ENCODE peak calls at places on chromosomes 3 and 15, in five cellular contexts. Z is choroid plexus epithelial cell; Q is CD8-positive, alpha-beta memory T cell; B is adrenal gland; E is thoracic aorta. M is an unnamed sample.

GRCh38 chr3:116129187-116129945 is 315.9 kb downstream of the LSAMP start:
- DNase-seq in Q (no peak), B (no peak), E (no peak), Z (no peak), M (no peak)

GRCh38 chr3:37992271-37993066 is 1.9 kb downstream of the VILL start:
- DNase-seq in Z (no peak), B (no peak), E (no peak), Q (no peak), M (peak)

GRCh38 chr3:39273119-39273518 is 6.7 kb downstream of the CX3CR1 start:
- DNase-seq in Q (no peak), B (no peak), Z (no peak), E (no peak), M (no peak)

GRCh38 chr15:27855137-27855536 is 244.0 kb downstream of the OCA2 start:
- DNase-seq in Z (no peak), Q (no peak), B (no peak), E (no peak), M (no peak)

GRCh38 chr3:76998555-76998954 is 41.3 kb upstream of the ROBO2 start:
- DNase-seq in Z (no peak), Q (no peak), B (no peak), E (no peak), M (peak)

GRCh38 chr15:83843511-83843910 is 189.6 kb downstream of the ADAMTSL3 start:
- DNase-seq in E (no peak), B (no peak), Q (no peak), Z (peak), M (peak)

GRCh38 chr3:169659096-169659521 is 4.4 kb downstream of the MECOM start:
- DNase-seq in E (no peak), Z (no peak), B (no peak), Q (no peak), M (no peak)

GRCh38 chr3:63141-63845 is 133.3 kb upstream of the CHL1 start:
- DNase-seq in Z (no peak), B (no peak), Q (no peak), E (no peak), M (peak)

GRCh38 chr3:24523988-24524727 is 29.5 kb upstream of the THRB start:
- DNase-seq in E (no peak), Z (no peak), Q (no peak), B (no peak), M (peak)

GRCh38 chr3:27160779-27161287 is 208.3 kb downstream of the NEK10 start:
- DNase-seq in E (no peak), Z (no peak), Q (no peak), B (no peak), M (no peak)

GRCh38 chr3:114792159-114792918 is 354.7 kb downstream of the ZBTB20 start:
- DNase-seq in B (no peak), Q (no peak), Z (no peak), E (no peak), M (no peak)

GRCh38 chr3:42148982-42149432 is 57.9 kb downstream of the TRAK1 start:
- DNase-seq in E (peak), B (peak), Z (peak), Q (no peak), M (peak)

GRCh38 chr3:46695177-46695961 is 1.9 kb upstream of the ALS2CL start:
- DNase-seq in B (peak), Z (no peak), Q (no peak), E (no peak), M (peak)

GRCh38 chr3:123808812-123809211 is 75.3 kb downstream of the MYLK start:
- DNase-seq in B (no peak), Z (no peak), E (no peak), Q (no peak), M (no peak)

GRCh38 chr3:125585595-125586223 is 9.6 kb downstream of the OSBPL11 start:
- DNase-seq in Z (peak), Q (peak), E (no peak), B (peak), M (peak)

GRCh38 chr3:197336348-197336747 is 37.9 kb upstream of the DLG1 start:
- DNase-seq in Z (no peak), E (no peak), Q (no peak), B (no peak), M (no peak)

GRCh38 chr15:54636147-54636546 is 560.6 kb downstream of the RSL24D1 start:
- DNase-seq in B (no peak), Q (no peak), Z (no peak), E (no peak), M (no peak)

GRCh38 chr3:48877671-48878070 is 21.0 kb downstream of the SLC25A20 start:
- DNase-seq in B (no peak), Z (no peak), Q (no peak), E (no peak), M (peak)

GRCh38 chr3:5057857-5058324 is 64.2 kb upstream of the ARL8B start:
- DNase-seq in B (peak), E (peak), Q (peak), Z (peak), M (peak)

GRCh38 chr3:36653095-36653494 is 111.3 kb downstream of the DCLK3 start:
- DNase-seq in Q (no peak), B (no peak), Z (peak), E (no peak), M (peak)

DNA sequence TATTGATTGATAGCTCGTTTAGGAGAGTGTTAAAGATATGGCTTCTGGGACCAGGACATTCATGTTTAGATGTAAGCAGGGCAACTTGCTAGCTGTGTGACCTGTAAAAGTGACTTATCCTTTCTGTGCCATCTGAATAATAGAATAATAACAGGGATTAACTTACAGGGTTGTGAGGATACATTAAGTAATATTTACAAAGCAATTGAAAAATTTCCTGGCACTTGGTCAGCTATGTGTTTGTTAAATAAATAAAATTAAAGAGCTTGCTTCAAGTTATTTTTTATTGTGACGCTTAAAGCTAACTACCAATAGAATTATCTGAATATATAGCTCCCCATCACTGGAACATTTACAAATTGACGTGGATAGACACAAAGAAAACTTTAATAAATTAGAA is 287.9 kb upstream of the CDIN1 start:
- DNase-seq in Z (no peak), B (no peak), E (no peak), Q (no peak), M (no peak)
- H3K4me3 ChIP-seq in Z (no peak), B (no peak), E (no peak), Q (no peak), M (no peak)

GRCh38 chr3:78979083-78979482 is 788.7 kb downstream of the ROBO1 start:
- DNase-seq in Q (no peak), B (no peak), E (no peak), Z (no peak), M (no peak)
- H3K4me3 ChIP-seq in Q (no peak), B (no peak), E (no peak), Z (no peak), M (no peak)

DNA sequence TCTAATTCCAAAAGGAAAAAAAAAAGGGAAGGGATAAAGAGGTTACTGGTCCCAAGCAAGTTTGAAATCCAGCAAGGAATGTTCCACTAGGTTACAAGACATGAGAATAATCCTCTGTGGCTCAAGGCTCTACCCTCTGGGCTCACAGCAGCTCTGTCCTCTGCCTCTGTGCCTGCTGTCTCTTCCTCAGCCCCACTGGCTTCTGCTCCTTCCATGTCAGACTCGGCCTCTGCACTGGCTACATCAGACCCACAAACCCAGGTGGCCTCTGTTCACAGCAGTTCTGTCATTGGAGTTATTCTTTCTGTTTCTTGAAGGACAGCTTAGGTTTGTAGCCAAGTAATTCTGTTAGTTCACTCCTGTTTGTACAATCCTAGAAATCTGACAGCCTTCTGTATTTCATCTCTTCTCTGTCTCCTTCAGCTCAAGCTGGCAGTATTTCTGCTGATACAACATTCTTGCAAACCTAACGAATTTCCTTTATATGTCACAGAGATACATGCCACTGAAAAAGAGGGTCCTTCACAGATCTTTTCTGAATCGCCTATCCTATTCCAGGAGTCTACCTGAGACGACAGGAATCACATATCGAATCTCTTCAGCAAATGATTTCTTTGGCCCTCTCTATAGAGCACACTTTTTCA is 227.8 kb upstream of the PLSCR5 start:
- DNase-seq in Q (no peak), Z (no peak), B (no peak), E (no peak), M (no peak)
- H3K4me3 ChIP-seq in Q (no peak), Z (no peak), B (no peak), E (no peak), M (no peak)

DNA sequence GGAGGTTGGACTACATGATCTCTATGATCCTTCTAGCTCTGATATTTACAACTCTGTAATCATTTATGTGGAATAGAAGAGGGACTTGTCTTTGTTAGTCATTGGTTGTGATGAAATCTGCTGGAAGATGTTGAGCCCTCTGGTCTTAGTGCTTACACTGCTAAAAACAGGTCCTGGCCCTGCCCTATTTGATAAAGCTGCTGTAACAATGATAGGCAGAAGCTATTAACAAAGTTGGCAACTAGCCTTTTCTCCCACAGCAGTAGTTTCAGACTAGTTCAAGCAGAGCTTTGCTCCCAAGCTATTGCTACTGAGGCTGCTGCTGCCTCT is 139.9 kb downstream of the RBPMS2 start:
- DNase-seq in B (peak), Q (no peak), E (no peak), Z (peak), M (peak)
- H3K4me3 ChIP-seq in B (no peak), Q (no peak), E (no peak), Z (no peak), M (no peak)

GRCh38 chr3:179147571-179148445 is at the start of gene PIK3CA:
- DNase-seq in B (peak), Z (peak), E (peak), Q (peak), M (peak)

GRCh38 chr3:179148446-179149238 is 485 bp downstream of the PIK3CA start:
- DNase-seq in Q (peak), B (peak), E (peak), Z (peak), M (peak)

GRCh38 chr3:179151474-179151873 is 3.3 kb downstream of the PIK3CA start:
- DNase-seq in Q (no peak), E (no peak), Z (no peak), B (no peak), M (no peak)

GRCh38 chr3:179149239-179149887 is 1.2 kb downstream of the PIK3CA start:
- DNase-seq in Q (peak), E (no peak), Z (peak), B (peak), M (peak)

DNA sequence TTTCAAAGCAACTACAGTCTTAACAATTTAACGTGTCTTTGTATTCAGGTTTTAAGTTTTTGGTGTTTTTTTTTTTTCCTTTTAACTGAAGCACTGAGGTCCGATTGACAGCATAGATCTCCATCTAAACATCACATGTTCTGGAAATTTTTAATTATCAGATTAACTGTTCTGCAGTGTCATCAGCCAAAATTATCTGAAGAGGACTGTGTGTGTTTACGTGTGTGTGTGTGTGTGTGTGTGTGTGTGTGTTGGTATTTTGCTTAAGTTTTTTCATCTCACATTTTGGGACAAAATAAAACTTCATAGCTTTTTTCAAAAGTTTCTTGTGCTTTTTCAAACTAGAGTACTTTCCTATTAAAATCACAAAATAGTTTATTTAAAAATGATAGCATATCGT is 1.8 kb downstream of the PIK3CA start:
- DNase-seq in Q (no peak), B (no peak), Z (peak), E (no peak), M (no peak)
- H3K4me3 ChIP-seq in Q (peak), B (peak), Z (peak), E (peak), M (peak)

M was measured in epithelial cell of esophagus.